ENCODE peak calls at places on chromosome 12, in four cellular contexts. A is fibroblast of lung, G is astrocyte, X is mammary epithelial cell. S is an unnamed sample.

GRCh38 chr12:122282066-122282465 is 15.8 kb upstream of the VPS33A start:
- DNase-seq in A (peak), G (peak), X (peak), S (peak)

GRCh38 chr12:70535896-70536374 is 101.3 kb downstream of the PTPRB start:
- DNase-seq in A (no peak), G (no peak), X (peak), S (no peak)

GRCh38 chr12:25552681-25553080 is 402 bp downstream of the LMNTD1 start:
- DNase-seq in A (no peak), G (peak), X (no peak), S (peak)

GRCh38 chr12:13307143-13307831 is 110.8 kb downstream of the EMP1 start:
- DNase-seq in A (no peak), G (no peak), X (no peak), S (peak)

GRCh38 chr12:9751204-9752144 is 9.2 kb downstream of the CD69 start:
- DNase-seq in A (no peak), G (no peak), X (peak), S (no peak)

GRCh38 chr12:78192979-78193378 is 362.3 kb downstream of the NAV3 start:
- DNase-seq in A (peak), G (peak), X (no peak), S (no peak)

GRCh38 chr12:71521125-71521524 is 81.5 kb downstream of the LGR5 start:
- DNase-seq in A (no peak), G (no peak), X (no peak), S (peak)

GRCh38 chr12:66647034-66647691 is 31.7 kb downstream of the GRIP1 start:
- DNase-seq in A (peak), G (peak), X (peak), S (peak)

GRCh38 chr12:50720085-50720484 is 43.8 kb upstream of the ATF1 start:
- DNase-seq in A (peak), G (no peak), X (no peak), S (peak)

GRCh38 chr12:107749094-107749493 is 11.8 kb downstream of the PRDM4 start:
- DNase-seq in A (no peak), G (no peak), X (peak), S (peak)

GRCh38 chr12:53229454-53229853 is 2.6 kb downstream of the RARG start:
- DNase-seq in A (no peak), G (no peak), X (no peak), S (peak)

GRCh38 chr12:27841392-27841882 is 61.4 kb upstream of the MANSC4 start:
- DNase-seq in A (no peak), G (peak), X (peak), S (no peak)

GRCh38 chr12:14810953-14811483 is 3.0 kb downstream of the SMCO3 start:
- DNase-seq in A (peak), G (no peak), X (peak), S (peak)

GRCh38 chr12:113208041-113208934 is 13.0 kb upstream of the TPCN1 start:
- DNase-seq in A (peak), G (no peak), X (no peak), S (no peak)

GRCh38 chr12:15863984-15864383 is 18.2 kb upstream of the STRAP start:
- DNase-seq in A (no peak), G (no peak), X (no peak), S (no peak)

GRCh38 chr12:62260733-62261683 is 804 bp downstream of the USP15 start:
- DNase-seq in A (peak), G (peak), X (peak), S (peak)

GRCh38 chr12:62543741-62544140 is 77.1 kb downstream of the MON2 start:
- DNase-seq in A (no peak), G (no peak), X (no peak), S (no peak)

GRCh38 chr12:114450511-114451300 is 44.8 kb upstream of the TBX5 start:
- DNase-seq in A (no peak), G (no peak), X (no peak), S (no peak)

GRCh38 chr12:127562781-127563180 is 704.2 kb upstream of the TMEM132C start:
- DNase-seq in A (no peak), G (no peak), X (no peak), S (no peak)

GRCh38 chr12:127560041-127560478 is 706.9 kb upstream of the TMEM132C start:
- DNase-seq in A (no peak), G (no peak), X (no peak), S (no peak)

GRCh38 chr12:127558363-127558762 is 708.6 kb upstream of the TMEM132C start:
- DNase-seq in A (no peak), G (no peak), X (no peak), S (no peak)

GRCh38 chr12:127556487-127556886 is 710.5 kb upstream of the TMEM132C start:
- DNase-seq in A (no peak), G (no peak), X (no peak), S (peak)

DNA sequence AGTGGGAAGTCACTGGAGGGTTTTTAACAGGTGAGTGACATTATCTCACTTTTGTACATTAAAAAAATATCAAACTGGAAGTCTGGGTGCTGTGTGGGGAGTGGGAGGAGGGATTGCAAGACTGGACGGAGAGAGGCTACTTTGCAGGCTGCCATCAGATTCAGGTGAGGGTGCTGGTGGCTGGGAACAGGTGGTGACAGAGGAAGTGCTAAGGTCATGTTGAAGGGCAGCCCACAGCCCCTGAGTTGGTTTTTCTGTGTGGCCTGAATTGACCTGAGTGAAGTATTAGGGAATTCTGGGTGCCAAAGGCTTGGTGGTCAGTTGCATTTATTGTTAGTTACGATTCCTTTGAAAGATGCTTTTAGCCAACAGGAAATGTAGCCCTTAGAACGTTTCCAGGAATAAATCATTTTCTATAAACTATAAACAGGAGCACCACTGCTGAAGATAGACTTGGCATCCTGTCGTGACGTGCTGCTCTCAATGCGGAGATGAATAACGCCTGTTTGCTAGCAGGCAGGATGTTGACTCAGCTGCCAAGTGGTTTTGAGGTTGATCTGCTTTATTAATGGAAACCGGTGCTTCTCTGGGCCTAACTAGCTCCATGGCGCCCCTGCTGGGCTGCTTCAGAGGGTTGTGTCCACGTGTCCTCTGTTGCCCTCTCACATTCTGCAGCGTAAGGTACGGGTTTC is 707.5 kb upstream of the TMEM132C start:
- DNase-seq in A (peak), G (peak), X (peak), S (peak)
- H2AFZ ChIP-seq in A (peak), G (peak), X (peak), S (peak)

GRCh38 chr12:21711376-21711775 is 53.7 kb upstream of the LDHB start:
- DNase-seq in A (no peak), G (no peak), X (no peak), S (no peak)
- H2AFZ ChIP-seq in A (peak), G (no peak), X (no peak), S (peak)

GRCh38 chr12:104490850-104491249 is 34.1 kb downstream of the CHST11 start:
- DNase-seq in A (no peak), G (no peak), X (no peak), S (no peak)
- H2AFZ ChIP-seq in A (no peak), G (no peak), X (no peak), S (no peak)

DNA sequence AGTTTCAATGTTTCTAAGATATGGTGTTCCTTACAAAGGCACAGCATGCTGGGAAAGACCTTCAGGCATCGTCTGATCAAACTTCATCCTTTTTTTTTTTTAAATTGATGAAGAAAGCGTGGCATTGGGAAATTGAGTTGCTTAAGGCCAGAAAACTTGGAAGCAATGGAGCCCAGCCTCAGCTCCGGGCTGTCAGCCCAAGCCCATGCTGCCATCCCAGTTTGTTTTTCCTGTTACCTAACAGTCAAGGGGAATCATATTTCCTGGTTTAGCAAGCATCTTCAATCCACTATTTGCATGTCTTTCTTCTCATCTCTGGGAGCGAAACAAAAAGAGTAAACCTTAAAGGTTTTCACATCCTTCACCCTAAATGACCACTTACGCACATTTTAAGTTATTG is 200.2 kb downstream of the CHST11 start:
- DNase-seq in A (peak), G (no peak), X (no peak), S (peak)
- H2AFZ ChIP-seq in A (no peak), G (no peak), X (no peak), S (no peak)

GRCh38 chr12:44972746-44973421 is 78.0 kb downstream of the DBX2 start:
- DNase-seq in A (no peak), G (no peak), X (peak), S (no peak)
- H2AFZ ChIP-seq in A (no peak), G (no peak), X (no peak), S (no peak)

S was measured in osteoblast.